ENCODE peak calls at places on chromosomes 11 and 22, in nine cellular contexts. W, S, K, F, U, H, J, V and T are unnamed samples.

GRCh38 chr11:86978756-86979608 is 23.8 kb upstream of the FZD4 start:
- DNase-seq in W (no peak), S (no peak), K (no peak), F (peak; percentile 36), U (peak; percentile 41), H (no peak), J (peak; percentile 38), V (no peak), T (peak; percentile 22)

GRCh38 chr22:23743303-23743705 is 7.6 kb downstream of the ZNF70 start:
- DNase-seq in W (no peak), S (no peak), K (no peak), F (no peak), U (no peak), H (no peak), J (no peak), V (no peak), T (no peak)

GRCh38 chr11:94111241-94111640 is 17.4 kb upstream of the PANX1 start:
- DNase-seq in W (no peak), S (no peak), K (no peak), F (no peak), U (no peak), H (no peak), J (no peak), V (no peak), T (no peak)

GRCh38 chr22:35299217-35299716 is 427 bp upstream of the TOM1 start:
- DNase-seq in W (no peak), S (no peak), K (no peak), F (no peak), U (no peak), H (no peak), J (no peak), V (no peak), T (no peak)

GRCh38 chr11:28505216-28505615 is 397.0 kb downstream of the METTL15 start:
- DNase-seq in W (no peak), S (no peak), K (no peak), F (no peak), U (no peak), H (no peak), J (no peak), V (no peak), T (no peak)

GRCh38 chr22:39941661-39942060 is 18.5 kb upstream of the TMA7B start:
- DNase-seq in W (no peak), S (no peak), K (no peak), F (no peak), U (no peak), H (no peak), J (no peak), V (no peak), T (no peak)

GRCh38 chr11:83571301-83571700 is 285.1 kb upstream of the CCDC90B start:
- DNase-seq in W (no peak), S (no peak), K (no peak), F (no peak), U (no peak), H (no peak), J (no peak), V (no peak), T (no peak)

GRCh38 chr11:92219476-92219875 is 5.1 kb upstream of the FAT3 start:
- DNase-seq in W (no peak), S (no peak), K (no peak), F (no peak), U (no peak), H (no peak), J (no peak), V (no peak), T (no peak)

GRCh38 chr11:79173615-79174014 is 267.2 kb downstream of the TENM4 start:
- DNase-seq in W (peak; percentile 79), S (no peak), K (no peak), F (no peak), U (peak; percentile 28), H (no peak), J (no peak), V (no peak), T (no peak)

GRCh38 chr11:35214181-35214770 is 75.3 kb downstream of the CD44 start:
- DNase-seq in W (no peak), S (no peak), K (no peak), F (no peak), U (no peak), H (no peak), J (no peak), V (no peak), T (no peak)

GRCh38 chr22:19902245-19902699 is 39.3 kb upstream of the COMT start:
- DNase-seq in W (no peak), S (no peak), K (peak; percentile 63), F (no peak), U (no peak), H (no peak), J (no peak), V (no peak), T (no peak)

GRCh38 chr11:82676483-82677094 is 57.1 kb downstream of the FAM181B start:
- DNase-seq in W (no peak), S (no peak), K (no peak), F (no peak), U (no peak), H (no peak), J (no peak), V (no peak), T (no peak)

GRCh38 chr11:40029406-40029805 is 1430.0 kb downstream of the LRRC4C start:
- DNase-seq in W (no peak), S (no peak), K (no peak), F (no peak), U (no peak), H (no peak), J (no peak), V (no peak), T (no peak)

GRCh38 chr22:35685731-35686130 is 31.9 kb upstream of the APOL5 start:
- DNase-seq in W (no peak), S (no peak), K (no peak), F (no peak), U (no peak), H (no peak), J (no peak), V (no peak), T (no peak)

GRCh38 chr22:36323182-36323854 is 64.4 kb downstream of the MYH9 start:
- DNase-seq in W (peak; percentile 94), S (peak; percentile 79), K (no peak), F (no peak), U (peak; percentile 79), H (no peak), J (no peak), V (no peak), T (no peak)

DNA sequence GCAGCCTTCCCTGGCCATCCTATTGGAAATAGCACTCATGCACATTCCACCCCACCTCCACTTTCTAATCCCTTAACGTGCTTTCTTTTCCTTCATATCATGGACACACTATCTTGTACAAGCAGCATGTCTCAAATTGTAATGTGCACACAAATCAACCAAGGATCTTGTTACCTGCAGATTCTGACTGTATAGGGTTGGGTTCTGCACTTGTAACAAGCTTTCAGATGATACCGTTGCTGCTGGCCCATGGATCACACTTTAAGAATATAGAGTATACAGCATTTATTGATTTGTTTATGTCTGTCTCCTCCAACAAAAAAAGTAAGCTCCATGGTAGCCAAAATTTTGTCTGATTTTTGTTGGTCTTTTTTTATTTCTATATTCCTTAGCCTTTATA is 32.4 kb upstream of the POU2AF1 start:
- DNase-seq in W (no peak), S (no peak), K (no peak), F (no peak), U (no peak), H (no peak), J (no peak), V (no peak), T (no peak)
- H3K4me1 ChIP-seq in W (no peaks in the 10 kb centered on the region), S (no peaks in the 10 kb centered on the region), K (no peaks in the 10 kb centered on the region), F (no peaks in the 10 kb centered on the region), U (no peaks in the 10 kb centered on the region), H (peaks cover 3% of the 10 kb centered on the region), J (no peaks in the 10 kb centered on the region), V (no peaks in the 10 kb centered on the region), T (peaks cover 8% of the 10 kb centered on the region)

GRCh38 chr22:50191041-50191740 is 5.5 kb downstream of the TRABD start:
- DNase-seq in W (no peak), S (no peak), K (peak; percentile 91), F (no peak), U (peak; percentile 54), H (peak; percentile 80), J (no peak), V (no peak), T (peak; percentile 89)
- H3K4me1 ChIP-seq in W (peaks cover 39% of the 10 kb centered on the region), S (peaks cover 38% of the 10 kb centered on the region), K (peaks cover 68% of the 10 kb centered on the region), F (peaks cover 41% of the 10 kb centered on the region), U (peaks cover 29% of the 10 kb centered on the region), H (peaks cover 67% of the 10 kb centered on the region), J (peaks cover 25% of the 10 kb centered on the region), V (peaks cover 20% of the 10 kb centered on the region), T (peaks cover 46% of the 10 kb centered on the region)

DNA sequence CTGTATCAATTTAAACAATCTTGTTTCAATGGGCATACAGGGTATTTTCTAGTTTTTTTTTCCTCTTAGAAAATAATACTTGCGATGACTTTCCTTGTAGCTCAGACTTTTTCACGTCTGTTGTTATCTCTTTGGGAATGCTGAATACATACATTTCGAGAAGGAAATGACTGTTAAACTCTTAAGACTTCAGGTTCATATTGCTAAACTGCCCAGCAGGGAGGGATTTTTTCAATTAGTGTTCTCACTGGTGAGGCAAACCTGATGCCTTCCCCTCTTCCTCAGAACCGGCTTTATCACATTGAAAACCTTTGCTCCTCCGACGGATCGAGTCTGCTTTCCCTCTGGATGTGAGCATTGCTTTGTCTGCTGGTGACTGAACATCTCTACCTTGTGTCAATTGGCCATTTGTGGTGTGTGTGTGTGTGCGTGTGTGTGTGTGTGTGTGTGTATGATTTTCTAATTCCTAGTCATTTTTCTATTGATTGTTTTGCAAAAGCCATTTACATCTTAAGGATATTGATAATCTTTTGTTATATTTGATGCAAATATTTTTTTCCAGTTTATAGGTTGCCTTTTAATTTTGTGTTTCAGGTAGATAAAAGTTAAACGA is 6.6 kb downstream of the NEAT1 start:
- DNase-seq in W (peak; percentile 64), S (no peak), K (no peak), F (peak; percentile 79), U (no peak), H (no peak), J (no peak), V (no peak), T (no peak)
- H3K4me1 ChIP-seq in W (peaks cover 77% of the 10 kb centered on the region), S (peaks cover 63% of the 10 kb centered on the region), K (peaks cover 76% of the 10 kb centered on the region), F (peaks cover 21% of the 10 kb centered on the region), U (peaks cover 47% of the 10 kb centered on the region), H (peaks cover 47% of the 10 kb centered on the region), J (peaks cover 48% of the 10 kb centered on the region), V (peaks cover 32% of the 10 kb centered on the region), T (peaks cover 63% of the 10 kb centered on the region)

GRCh38 chr11:134516529-134516928 is 104.5 kb upstream of the B3GAT1 start:
- DNase-seq in W (peak; percentile 52), S (no peak), K (peak; percentile 41), F (no peak), U (no peak), H (no peak), J (no peak), V (no peak), T (no peak)

GRCh38 chr11:134518616-134519389 is 106.8 kb upstream of the B3GAT1 start:
- DNase-seq in W (peak; percentile 32), S (no peak), K (peak; percentile 50), F (no peak), U (no peak), H (no peak), J (no peak), V (no peak), T (no peak)

GRCh38 chr11:134519390-134519750 is 107.3 kb upstream of the B3GAT1 start:
- DNase-seq in W (no peak), S (no peak), K (peak; percentile 60), F (no peak), U (no peak), H (no peak), J (no peak), V (no peak), T (no peak)

GRCh38 chr11:134517115-134517514 is 105.1 kb upstream of the B3GAT1 start:
- DNase-seq in W (no peak), S (no peak), K (no peak), F (no peak), U (no peak), H (no peak), J (no peak), V (no peak), T (no peak)

GRCh38 chr11:134517621-134518293 is 105.7 kb upstream of the B3GAT1 start:
- DNase-seq in W (peak; percentile 34), S (no peak), K (peak; percentile 8), F (no peak), U (no peak), H (no peak), J (no peak), V (no peak), T (no peak)
- H3K4me1 ChIP-seq in W (no peaks in the 10 kb centered on the region), S (no peaks in the 10 kb centered on the region), K (no peaks in the 10 kb centered on the region), F (no peaks in the 10 kb centered on the region), U (peaks cover 6% of the 10 kb centered on the region), H (no peaks in the 10 kb centered on the region), J (no peaks in the 10 kb centered on the region), V (no peaks in the 10 kb centered on the region), T (no peaks in the 10 kb centered on the region)